ENCODE peak calls at places on chromosome 15, in four cellular contexts. One of them, this sample, is unnamed.

GRCh38 chr15:34154725-34155204 is 52.9 kb downstream of the PGBD4 start:
- DNase-seq in BE2C: no peak
- DNase-seq in testis: no peak
- DNase-seq in right lobe of liver: no peak
- DNase-seq in this sample: no peak

GRCh38 chr15:44694416-44694815 is 16.7 kb downstream of the PATL2 start:
- DNase-seq in BE2C: no peak
- DNase-seq in testis: no peak
- DNase-seq in right lobe of liver: no peak
- DNase-seq in this sample: no peak

GRCh38 chr15:75620043-75620775 is 5.3 kb downstream of the SNUPN start:
- DNase-seq in BE2C: no peak
- DNase-seq in testis: peak; percentile 35
- DNase-seq in right lobe of liver: no peak
- DNase-seq in this sample: no peak

GRCh38 chr15:77837649-77838025 is 204.9 kb upstream of the LINGO1 start:
- DNase-seq in BE2C: no peak
- DNase-seq in testis: no peak
- DNase-seq in right lobe of liver: peak; percentile 12
- DNase-seq in this sample: no peak

GRCh38 chr15:59539799-59540198 is 71.8 kb upstream of the GCNT3 start:
- DNase-seq in BE2C: no peak
- DNase-seq in testis: no peak
- DNase-seq in right lobe of liver: no peak
- DNase-seq in this sample: no peak

GRCh38 chr15:60865507-60865906 is 363.6 kb downstream of the RORA start:
- DNase-seq in BE2C: no peak
- DNase-seq in testis: no peak
- DNase-seq in right lobe of liver: no peak
- DNase-seq in this sample: no peak

GRCh38 chr15:100861511-100861991 is 18.1 kb upstream of the ALDH1A3 start:
- DNase-seq in BE2C: no peak
- DNase-seq in testis: peak; percentile 46
- DNase-seq in right lobe of liver: no peak
- DNase-seq in this sample: no peak

GRCh38 chr15:68228143-68228970 is 1.2 kb downstream of the CLN6 start:
- DNase-seq in BE2C: no peak
- DNase-seq in testis: no peak
- DNase-seq in right lobe of liver: peak; percentile 32
- DNase-seq in this sample: no peak

GRCh38 chr15:23866832-23867231 is 179.7 kb upstream of the NDN start:
- DNase-seq in BE2C: peak; percentile 19
- DNase-seq in testis: no peak
- DNase-seq in right lobe of liver: no peak
- DNase-seq in this sample: no peak

GRCh38 chr15:68797589-68798377 is 22.9 kb downstream of the ANP32A start:
- DNase-seq in BE2C: no peak
- DNase-seq in testis: no peak
- DNase-seq in right lobe of liver: no peak
- DNase-seq in this sample: no peak

GRCh38 chr15:41561777-41562145 is 2.7 kb downstream of the TYRO3 start:
- DNase-seq in BE2C: peak; percentile 51
- DNase-seq in testis: peak; percentile 89
- DNase-seq in right lobe of liver: no peak
- DNase-seq in this sample: no peak

GRCh38 chr15:31062965-31063355 is 38.6 kb downstream of the TRPM1 start:
- DNase-seq in BE2C: no peak
- DNase-seq in testis: no peak
- DNase-seq in right lobe of liver: no peak
- DNase-seq in this sample: no peak

GRCh38 chr15:40338041-40338657 is 2.6 kb downstream of the CCDC9B start:
- DNase-seq in BE2C: peak; percentile 89
- DNase-seq in testis: peak; percentile 83
- DNase-seq in right lobe of liver: no peak
- DNase-seq in this sample: peak; percentile 72

GRCh38 chr15:40339621-40339945 is 1.2 kb downstream of the CCDC9B start:
- DNase-seq in BE2C: peak; percentile 66
- DNase-seq in testis: peak; percentile 27
- DNase-seq in right lobe of liver: no peak
- DNase-seq in this sample: no peak

GRCh38 chr15:40336129-40337122 is 4.3 kb downstream of the CCDC9B start:
- DNase-seq in BE2C: peak; percentile 81
- DNase-seq in testis: no peak
- DNase-seq in right lobe of liver: no peak
- DNase-seq in this sample: peak; percentile 28

GRCh38 chr15:40338921-40339620 is 1.7 kb downstream of the CCDC9B start:
- DNase-seq in BE2C: no peak
- DNase-seq in testis: peak; percentile 88
- DNase-seq in right lobe of liver: no peak
- DNase-seq in this sample: peak; percentile 26

GRCh38 chr15:40337597-40337996 is 3.1 kb downstream of the CCDC9B start:
- DNase-seq in BE2C: no peak
- DNase-seq in testis: peak; percentile 40
- DNase-seq in right lobe of liver: no peak
- DNase-seq in this sample: no peak
- H3K4me3 ChIP-seq in BE2C: no peak overlapping the region
- H3K4me3 ChIP-seq in testis: no peak overlapping the region
- H3K4me3 ChIP-seq in right lobe of liver: no peak overlapping the region
- H3K4me3 ChIP-seq in this sample: no peak overlapping the region

DNA sequence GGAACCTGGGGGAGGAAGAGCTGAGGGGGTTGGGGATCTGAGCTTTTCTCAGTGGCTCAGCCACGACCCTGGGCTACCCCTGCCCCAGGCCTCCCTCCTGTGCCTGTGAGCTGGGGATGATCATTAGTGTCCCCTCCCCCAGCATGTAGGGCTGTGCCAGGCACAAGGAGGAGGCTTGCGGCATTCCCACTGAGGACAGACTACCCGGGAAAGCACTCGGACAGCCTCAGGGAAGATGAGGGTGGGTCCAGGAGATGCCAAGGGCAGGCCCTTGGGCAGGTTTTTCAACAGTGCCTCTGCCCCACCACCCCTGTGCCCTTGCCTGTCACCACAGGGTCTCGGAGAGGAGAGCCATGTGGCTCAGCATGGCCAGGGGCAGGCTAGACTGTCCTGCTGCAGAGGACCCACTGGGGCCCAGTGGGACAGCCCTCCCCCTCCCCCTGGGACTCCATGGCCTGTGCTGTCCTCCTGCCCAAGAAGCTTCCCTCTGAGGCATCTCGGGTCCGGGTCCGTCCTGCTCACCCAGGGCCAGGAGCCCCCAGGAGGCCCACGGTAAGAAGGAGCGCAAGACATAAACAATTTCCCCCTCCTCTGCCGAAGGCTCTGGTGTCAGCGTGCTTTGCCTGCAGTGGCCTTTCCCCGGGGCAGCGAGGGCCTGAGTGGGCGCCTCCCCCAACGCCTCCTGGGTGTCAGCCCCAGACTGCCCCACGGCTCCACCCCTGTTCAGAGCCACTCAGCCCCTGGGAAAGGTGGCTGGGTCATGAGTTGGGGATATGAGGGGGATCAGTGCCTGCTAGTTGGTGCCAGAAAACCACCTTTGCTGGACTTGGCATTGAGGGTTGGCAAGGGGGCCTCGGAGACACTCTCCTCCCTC is 192.5 kb downstream of the GOLGA6L6 start:
- DNase-seq in BE2C: no peak
- DNase-seq in testis: no peak
- DNase-seq in right lobe of liver: no peak
- DNase-seq in this sample: no peak
- H3K9me3 ChIP-seq in BE2C: peaks cover 2% of the 10 kb centered on the region
- H3K9me3 ChIP-seq in testis: no peaks in the 10 kb centered on the region
- H3K9me3 ChIP-seq in right lobe of liver: no peaks in the 10 kb centered on the region
- H3K9me3 ChIP-seq in this sample: no peaks in the 10 kb centered on the region

DNA sequence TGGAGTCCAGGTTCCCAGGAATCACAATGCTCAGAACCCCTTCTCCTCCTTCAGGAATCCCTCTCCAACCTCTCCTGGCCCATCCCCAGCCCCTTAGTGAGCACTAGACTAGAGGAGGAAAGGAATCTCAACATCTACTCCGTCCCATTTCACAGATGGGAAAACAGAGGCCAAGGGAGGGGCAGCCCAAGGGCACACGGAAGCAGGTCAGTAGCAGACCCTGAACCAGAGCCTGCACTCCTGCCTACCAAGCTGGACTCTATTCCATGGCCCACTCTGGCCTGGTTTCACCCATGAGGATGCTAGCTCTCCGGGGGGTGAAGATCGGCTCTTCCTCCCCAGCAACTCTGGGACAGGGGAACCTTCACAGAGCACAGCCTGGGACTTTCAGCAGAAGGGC is 14.3 kb downstream of the SEMA7A start:
- DNase-seq in BE2C: no peak
- DNase-seq in testis: no peak
- DNase-seq in right lobe of liver: no peak
- DNase-seq in this sample: no peak
- H3K27me3 ChIP-seq in BE2C: no peaks in the 10 kb centered on the region
- H3K27me3 ChIP-seq in testis: no peaks in the 10 kb centered on the region
- H3K27me3 ChIP-seq in right lobe of liver: no peaks in the 10 kb centered on the region
- H3K27me3 ChIP-seq in this sample: no peaks in the 10 kb centered on the region

GRCh38 chr15:55820043-55820442 is 77.1 kb upstream of the PRTG start:
- DNase-seq in BE2C: no peak
- DNase-seq in testis: no peak
- DNase-seq in right lobe of liver: no peak
- DNase-seq in this sample: no peak

GRCh38 chr15:55819397-55820034 is 76.6 kb upstream of the PRTG start:
- DNase-seq in BE2C: peak; percentile 24
- DNase-seq in testis: no peak
- DNase-seq in right lobe of liver: no peak
- DNase-seq in this sample: no peak

GRCh38 chr15:55823699-55824098 is 80.7 kb upstream of the PRTG start:
- DNase-seq in BE2C: no peak
- DNase-seq in testis: no peak
- DNase-seq in right lobe of liver: no peak
- DNase-seq in this sample: no peak

GRCh38 chr15:55824857-55825613 is 82.1 kb upstream of the PRTG start:
- DNase-seq in BE2C: no peak
- DNase-seq in testis: no peak
- DNase-seq in right lobe of liver: no peak
- DNase-seq in this sample: no peak

GRCh38 chr15:55823191-55823670 is 80.3 kb upstream of the PRTG start:
- DNase-seq in BE2C: no peak
- DNase-seq in testis: no peak
- DNase-seq in right lobe of liver: no peak
- DNase-seq in this sample: no peak
- H3K4me3 ChIP-seq in BE2C: no peak overlapping the region
- H3K4me3 ChIP-seq in testis: no peak overlapping the region
- H3K4me3 ChIP-seq in right lobe of liver: no peak overlapping the region
- H3K4me3 ChIP-seq in this sample: no peak overlapping the region

GRCh38 chr15:25237291-25237978 is 201.4 kb downstream of the UBE3A start:
- DNase-seq in BE2C: no peak
- DNase-seq in testis: no peak
- DNase-seq in right lobe of liver: peak; percentile 38
- DNase-seq in this sample: no peak
- H3K9me3 ChIP-seq in BE2C: peaks cover 3% of the 10 kb centered on the region
- H3K9me3 ChIP-seq in testis: no peaks in the 10 kb centered on the region
- H3K9me3 ChIP-seq in right lobe of liver: no peaks in the 10 kb centered on the region
- H3K9me3 ChIP-seq in this sample: no peaks in the 10 kb centered on the region

GRCh38 chr15:70855764-70856163 is 1.8 kb upstream of the LARP6 start:
- DNase-seq in BE2C: no peak
- DNase-seq in testis: no peak
- DNase-seq in right lobe of liver: no peak
- DNase-seq in this sample: no peak

GRCh38 chr15:70853270-70853854 is 595 bp downstream of the LARP6 start:
- DNase-seq in BE2C: no peak
- DNase-seq in testis: peak; percentile 35
- DNase-seq in right lobe of liver: no peak
- DNase-seq in this sample: no peak

GRCh38 chr15:70852501-70853269 is 1.3 kb downstream of the LARP6 start:
- DNase-seq in BE2C: no peak
- DNase-seq in testis: no peak
- DNase-seq in right lobe of liver: no peak
- DNase-seq in this sample: no peak

GRCh38 chr15:70854669-70854976 is 666 bp upstream of the LARP6 start:
- DNase-seq in BE2C: no peak
- DNase-seq in testis: no peak
- DNase-seq in right lobe of liver: no peak
- DNase-seq in this sample: no peak

GRCh38 chr15:70853855-70854668 is at the start of gene LARP6:
- DNase-seq in BE2C: peak; percentile 78
- DNase-seq in testis: peak; percentile 52
- DNase-seq in right lobe of liver: peak; percentile 59
- DNase-seq in this sample: no peak
- H3K27me3 ChIP-seq in BE2C: no peaks in the 10 kb centered on the region
- H3K27me3 ChIP-seq in testis: no peaks in the 10 kb centered on the region
- H3K27me3 ChIP-seq in right lobe of liver: no peaks in the 10 kb centered on the region
- H3K27me3 ChIP-seq in this sample: peaks cover 8% of the 10 kb centered on the region

DNA sequence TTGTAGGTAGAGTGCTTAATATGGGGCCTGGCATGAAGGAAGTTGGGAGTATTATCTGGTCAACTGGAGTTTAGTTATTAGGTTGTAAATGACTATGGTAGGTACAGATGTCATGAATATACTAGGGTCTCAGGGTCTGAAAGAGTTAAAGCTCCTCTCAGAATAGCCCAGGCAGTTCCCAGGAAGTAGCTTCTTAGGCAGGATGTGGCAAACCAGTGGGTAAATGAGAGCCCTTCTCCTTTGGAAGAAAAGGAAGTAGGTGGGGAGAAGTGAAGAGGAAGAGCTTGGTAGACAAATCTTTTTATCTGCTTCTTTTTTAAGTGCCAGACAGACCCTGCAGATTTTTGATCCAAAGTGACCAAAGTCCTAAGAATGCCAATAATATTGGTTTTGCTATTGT is 24.5 kb downstream of the MAP2K1 start:
- DNase-seq in BE2C: no peak
- DNase-seq in testis: no peak
- DNase-seq in right lobe of liver: no peak
- DNase-seq in this sample: no peak
- H3K4me3 ChIP-seq in BE2C: no peak overlapping the region
- H3K4me3 ChIP-seq in testis: no peak overlapping the region
- H3K4me3 ChIP-seq in right lobe of liver: no peak overlapping the region
- H3K4me3 ChIP-seq in this sample: no peak overlapping the region

GRCh38 chr15:25060996-25061620 is 106.3 kb downstream of the SNRPN start:
- DNase-seq in BE2C: no peak
- DNase-seq in testis: no peak
- DNase-seq in right lobe of liver: peak; percentile 15
- DNase-seq in this sample: no peak

GRCh38 chr15:25059698-25060471 is 105.1 kb downstream of the SNRPN start:
- DNase-seq in BE2C: no peak
- DNase-seq in testis: peak; percentile 9
- DNase-seq in right lobe of liver: peak; percentile 30
- DNase-seq in this sample: no peak

GRCh38 chr15:25061808-25062550 is 107.2 kb downstream of the SNRPN start:
- DNase-seq in BE2C: no peak
- DNase-seq in testis: no peak
- DNase-seq in right lobe of liver: peak; percentile 21
- DNase-seq in this sample: no peak

GRCh38 chr15:25058080-25058785 is 103.4 kb downstream of the SNRPN start:
- DNase-seq in BE2C: no peak
- DNase-seq in testis: peak; percentile 21
- DNase-seq in right lobe of liver: peak; percentile 30
- DNase-seq in this sample: no peak

GRCh38 chr15:25060472-25060803 is 105.7 kb downstream of the SNRPN start:
- DNase-seq in BE2C: no peak
- DNase-seq in testis: peak; percentile 3
- DNase-seq in right lobe of liver: peak; percentile 31
- DNase-seq in this sample: no peak
- H3K9me3 ChIP-seq in BE2C: peaks cover 38% of the 10 kb centered on the region
- H3K9me3 ChIP-seq in testis: no peaks in the 10 kb centered on the region
- H3K9me3 ChIP-seq in right lobe of liver: peaks cover 20% of the 10 kb centered on the region
- H3K9me3 ChIP-seq in this sample: peaks cover 30% of the 10 kb centered on the region